ENCODE peak calls at places on chromosome 21, in seven cellular contexts. N is fibroblast of lung; O is CD4-positive, CD25-positive, alpha-beta regulatory T cell; M is stomach; G is left lung; V is cardiac muscle cell; C is heart right ventricle. E is an unnamed sample.

GRCh38 chr21:28142692-28143091 is 850.0 kb downstream of the LTN1 start:
- DNase-seq in N (peak; percentile 85), V (no peak), O (no peak), M (no peak), C (no peak), G (no peak), E (peak; percentile 40)

GRCh38 chr21:27290020-27290419 is 323.1 kb upstream of the ADAMTS5 start:
- DNase-seq in C (no peak), O (no peak), V (no peak), G (no peak), N (no peak), M (no peak), E (no peak)

GRCh38 chr21:37208056-37208705 is 59.0 kb downstream of the VPS26C start:
- DNase-seq in N (no peak), G (peak; percentile 93), C (peak; percentile 84), V (peak; percentile 42), M (peak; percentile 62), O (peak; percentile 41), E (peak; percentile 81)

GRCh38 chr21:31136891-31137290 is 98.6 kb upstream of the KRTAP19-8 start:
- DNase-seq in V (no peak), M (no peak), G (no peak), O (no peak), N (peak; percentile 86), C (no peak), E (peak; percentile 47)

GRCh38 chr21:37220433-37220980 is 46.6 kb downstream of the VPS26C start:
- DNase-seq in N (peak; percentile 64), C (no peak), O (peak; percentile 67), G (no peak), V (peak; percentile 41), M (no peak), E (no peak)

GRCh38 chr21:16708431-16708830 is 804.4 kb upstream of the CXADR start:
- DNase-seq in C (no peak), N (peak; percentile 25), O (no peak), M (no peak), G (no peak), V (no peak), E (no peak)

GRCh38 chr21:45542667-45543370 is 579 bp upstream of the SLC19A1 start:
- DNase-seq in C (peak; percentile 4), G (peak; percentile 87), O (no peak), V (no peak), M (peak; percentile 37), N (no peak), E (no peak)

GRCh38 chr21:25243809-25244208 is 363.5 kb downstream of the MRPL39 start:
- DNase-seq in G (no peak), M (no peak), N (peak; percentile 5), V (no peak), O (no peak), C (no peak), E (no peak)

GRCh38 chr21:33244082-33244780 is 14.5 kb downstream of the IFNAR2 start:
- DNase-seq in G (no peak), N (no peak), C (no peak), M (no peak), V (no peak), O (peak; percentile 67), E (no peak)

GRCh38 chr21:45972716-45973474 is 8.7 kb upstream of the COL6A1 start:
- DNase-seq in V (no peak), G (peak; percentile 73), M (no peak), O (no peak), N (peak; percentile 95), C (peak; percentile 94), E (no peak)

GRCh38 chr21:36615274-36615964 is 83.5 kb upstream of the SIM2 start:
- DNase-seq in M (no peak), V (no peak), C (no peak), O (no peak), N (no peak), G (no peak), E (peak; percentile 71)

GRCh38 chr21:9767592-9768375 is 753.6 kb upstream of the TPTE start:
- DNase-seq in C (no peak), N (no peak), O (no peak), G (peak; percentile 86), M (no peak), V (no peak), E (no peak)

GRCh38 chr21:38987551-38988210 is 182.0 kb downstream of the ETS2 start:
- DNase-seq in O (no peak), V (no peak), N (no peak), C (no peak), G (no peak), M (no peak), E (no peak)
- H3K4me1 ChIP-seq in O (peaks cover 8% of the 10 kb centered on the region), V (peaks cover 54% of the 10 kb centered on the region), N (peaks cover 52% of the 10 kb centered on the region), C (peaks cover 76% of the 10 kb centered on the region), G (peaks cover 81% of the 10 kb centered on the region), M (peaks cover 34% of the 10 kb centered on the region), E (peaks cover 45% of the 10 kb centered on the region)

GRCh38 chr21:34911360-34911759 is 137.7 kb downstream of the RUNX1 start:
- DNase-seq in N (no peak), V (no peak), C (no peak), M (no peak), G (peak; percentile 78), O (no peak), E (no peak)

GRCh38 chr21:34908424-34909055 is 140.6 kb downstream of the RUNX1 start:
- DNase-seq in M (no peak), G (no peak), V (no peak), N (peak; percentile 46), O (no peak), C (no peak), E (no peak)

GRCh38 chr21:34907783-34908423 is 141.2 kb downstream of the RUNX1 start:
- DNase-seq in O (no peak), N (no peak), V (no peak), G (no peak), C (no peak), M (no peak), E (no peak)

GRCh38 chr21:34910396-34910795 is 138.7 kb downstream of the RUNX1 start:
- DNase-seq in N (no peak), V (no peak), C (no peak), G (peak; percentile 65), O (no peak), M (no peak), E (no peak)

DNA sequence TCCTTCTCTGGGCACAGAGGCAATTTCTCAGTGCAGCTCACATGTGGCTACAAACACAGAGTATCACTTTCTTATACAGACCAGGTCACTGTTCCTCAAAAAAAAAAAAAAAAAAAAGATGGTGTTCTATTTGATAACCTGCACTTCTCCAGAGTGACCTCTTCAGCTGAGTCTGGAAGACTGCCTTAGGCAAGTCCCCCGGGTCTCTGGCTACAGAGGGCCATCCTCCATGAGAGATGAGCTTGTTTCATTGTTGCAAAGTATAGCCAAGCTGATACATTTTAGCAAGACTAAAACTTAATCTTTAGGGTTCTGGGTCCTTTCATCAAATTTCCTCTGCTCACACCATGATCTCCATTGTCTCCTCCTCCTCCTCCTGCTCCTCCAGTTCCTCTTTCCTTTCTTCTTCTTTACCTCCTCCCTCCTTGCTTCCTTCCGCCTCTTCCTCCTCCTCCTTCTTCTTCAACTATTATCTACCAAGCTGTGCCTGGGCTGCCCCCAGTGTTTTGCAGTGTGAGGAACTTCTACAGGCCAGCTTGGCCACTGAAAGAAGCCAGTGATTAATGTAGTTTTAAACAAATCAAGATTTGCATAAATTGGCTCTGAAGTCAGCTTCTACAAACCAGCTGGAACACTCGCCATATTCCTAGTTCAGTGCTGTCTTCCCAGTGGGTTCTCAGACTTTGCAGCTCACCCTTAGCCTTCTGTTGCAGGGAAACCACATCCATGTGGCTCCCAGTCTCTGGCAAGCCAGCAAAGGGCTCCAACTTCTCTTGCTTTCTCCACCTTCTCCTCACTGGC is 139.4 kb downstream of the RUNX1 start:
- DNase-seq in N (peak; percentile 72), V (no peak), C (no peak), M (no peak), G (no peak), O (no peak), E (no peak)
- H3K4me1 ChIP-seq in N (peaks cover 16% of the 10 kb centered on the region), V (no peaks in the 10 kb centered on the region), C (peaks cover 71% of the 10 kb centered on the region), M (no peaks in the 10 kb centered on the region), G (peaks cover 73% of the 10 kb centered on the region), O (peaks cover 17% of the 10 kb centered on the region), E (peaks cover 37% of the 10 kb centered on the region)

GRCh38 chr21:38795475-38795874 is 10.3 kb upstream of the ETS2 start:
- DNase-seq in V (no peak), N (no peak), C (no peak), G (no peak), O (no peak), M (no peak), E (no peak)
- H3K4me1 ChIP-seq in V (peaks cover 11% of the 10 kb centered on the region), N (no peaks in the 10 kb centered on the region), C (peaks cover 7% of the 10 kb centered on the region), G (peaks cover 10% of the 10 kb centered on the region), O (no peaks in the 10 kb centered on the region), M (no peaks in the 10 kb centered on the region), E (peaks cover under 1% of the 10 kb centered on the region)

GRCh38 chr21:41929248-41929647 is 24.6 kb downstream of the C2CD2 start:
- DNase-seq in C (no peak), G (no peak), V (no peak), M (no peak), N (no peak), O (no peak), E (no peak)
- H3K4me1 ChIP-seq in C (peaks cover 75% of the 10 kb centered on the region), G (peaks cover 68% of the 10 kb centered on the region), V (peaks cover 7% of the 10 kb centered on the region), M (peaks cover 17% of the 10 kb centered on the region), N (peaks cover 26% of the 10 kb centered on the region), O (peaks cover 26% of the 10 kb centered on the region), E (peaks cover 12% of the 10 kb centered on the region)

GRCh38 chr21:42785666-42786427 is 93.5 kb downstream of the WDR4 start:
- DNase-seq in O (no peak), G (peak; percentile 80), M (no peak), V (no peak), N (no peak), C (no peak), E (no peak)
- H3K4me1 ChIP-seq in O (peaks cover 40% of the 10 kb centered on the region), G (peaks cover 25% of the 10 kb centered on the region), M (peaks cover 20% of the 10 kb centered on the region), V (no peaks in the 10 kb centered on the region), N (no peaks in the 10 kb centered on the region), C (peaks cover 32% of the 10 kb centered on the region), E (no peaks in the 10 kb centered on the region)

DNA sequence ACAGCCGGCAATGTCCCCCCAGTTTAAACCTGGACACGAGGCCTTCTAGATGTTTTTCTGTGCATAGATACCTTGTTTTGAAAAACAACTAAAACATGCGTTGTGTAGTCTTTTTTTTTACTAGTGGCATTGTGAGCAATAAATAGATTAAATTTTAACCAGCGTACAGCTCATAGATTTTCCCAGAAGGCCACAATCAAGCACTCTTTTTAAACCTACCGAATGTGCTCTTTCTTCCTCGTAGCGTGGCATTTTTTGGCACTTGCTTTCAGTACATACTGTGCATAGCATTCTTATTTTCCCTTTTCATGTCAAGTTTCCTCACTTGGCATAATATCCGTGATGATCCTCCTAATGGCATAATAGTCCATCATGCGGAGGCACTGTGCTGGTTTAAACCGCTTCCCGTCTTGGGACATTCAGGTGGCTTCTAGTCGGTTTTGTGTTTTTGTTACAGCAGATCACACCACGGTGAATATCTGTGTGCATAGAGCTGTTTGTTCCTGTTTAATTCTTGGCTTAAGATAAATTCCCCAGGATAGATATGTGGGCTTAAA is 95.3 kb downstream of the PDE9A start:
- DNase-seq in M (no peak), C (no peak), G (no peak), N (no peak), O (no peak), V (no peak), E (no peak)
- H3K4me1 ChIP-seq in M (peaks cover 9% of the 10 kb centered on the region), C (peaks cover 27% of the 10 kb centered on the region), G (peaks cover 22% of the 10 kb centered on the region), N (no peaks in the 10 kb centered on the region), O (peaks cover 30% of the 10 kb centered on the region), V (no peaks in the 10 kb centered on the region), E (no peaks in the 10 kb centered on the region)

E was measured in Karpas-422.